ENCODE peak calls at places on chromosomes 3 and 15, in six cellular contexts. V, S, X, Z, R and W are unnamed samples. For H3K27me3, the result is how much of the 10 kb centered on the place peaks cover.

GRCh38 chr15:23690450-23690852 is 3.3 kb upstream of the NDN start:
- DNase-seq in V (no peak), S (no peak), X (peak), Z (peak), R (peak), W (peak)

GRCh38 chr3:189389346-189389745 is 217.6 kb downstream of the TPRG1 start:
- DNase-seq in R (no peak), S (no peak), Z (no peak), X (peak), V (no peak), W (no peak)

GRCh38 chr15:68278345-68279217 is 1.0 kb downstream of the FEM1B start:
- DNase-seq in S (peak), X (peak), V (peak), Z (peak), R (no peak), W (peak)

GRCh38 chr3:164539215-164539614 is 539.1 kb downstream of the SI start:
- DNase-seq in R (no peak), X (no peak), S (no peak), V (no peak), Z (no peak), W (peak)

GRCh38 chr3:50450135-50450911 is 53.1 kb downstream of the CACNA2D2 start:
- DNase-seq in V (no peak), R (peak), S (no peak), X (peak), Z (no peak), W (peak)

GRCh38 chr3:112351036-112351435 is 18.1 kb downstream of the CD200 start:
- DNase-seq in S (no peak), X (no peak), Z (no peak), V (no peak), R (no peak), W (no peak)

GRCh38 chr15:96345560-96346389 is 15.3 kb downstream of the NR2F2 start:
- DNase-seq in X (no peak), V (no peak), Z (peak), S (peak), R (peak), W (peak)

GRCh38 chr3:29381595-29381994 is 100.7 kb downstream of the RBMS3 start:
- DNase-seq in V (no peak), R (no peak), S (no peak), X (peak), Z (no peak), W (no peak)

GRCh38 chr15:77071338-77072223 is 672 bp upstream of the TSPAN3 start:
- DNase-seq in R (no peak), V (no peak), Z (no peak), S (no peak), X (no peak), W (peak)

GRCh38 chr15:80831606-80832224 is 52.5 kb downstream of the CEMIP start:
- DNase-seq in X (no peak), V (no peak), S (no peak), R (no peak), Z (no peak), W (no peak)

GRCh38 chr15:53522878-53523455 is 236.5 kb downstream of the WDR72 start:
- DNase-seq in V (no peak), S (no peak), R (no peak), X (no peak), Z (no peak), W (no peak)

GRCh38 chr15:89101302-89102191 is 13.3 kb downstream of the ABHD2 start:
- DNase-seq in X (peak), Z (no peak), R (peak), V (peak), S (no peak), W (peak)

GRCh38 chr15:51380999-51381806 is 39.7 kb downstream of the GLDN start:
- DNase-seq in R (peak), V (peak), S (peak), X (peak), Z (peak), W (peak)

GRCh38 chr15:26781816-26782215 is 8.9 kb upstream of the GABRB3 start:
- DNase-seq in Z (no peak), R (no peak), X (no peak), S (no peak), V (no peak), W (no peak)

GRCh38 chr15:82674873-82675272 is 27.7 kb upstream of the CPEB1 start:
- DNase-seq in X (no peak), Z (no peak), R (no peak), V (no peak), S (no peak), W (no peak)

GRCh38 chr3:135050536-135050935 is 255.5 kb downstream of the EPHB1 start:
- DNase-seq in X (no peak), Z (peak), S (no peak), V (no peak), R (no peak), W (no peak)

GRCh38 chr3:58998476-58999117 is 51.2 kb downstream of the CFAP20DC start:
- DNase-seq in X (peak), V (peak), Z (no peak), R (peak), S (no peak), W (peak)

GRCh38 chr3:50953825-50954224 is 279.1 kb downstream of the DOCK3 start:
- DNase-seq in S (no peak), V (no peak), Z (no peak), X (no peak), R (no peak), W (no peak)

GRCh38 chr3:148697311-148698189 is at the start of gene AGTR1:
- DNase-seq in S (no peak), Z (peak), V (no peak), X (peak), R (peak), W (peak)

DNA sequence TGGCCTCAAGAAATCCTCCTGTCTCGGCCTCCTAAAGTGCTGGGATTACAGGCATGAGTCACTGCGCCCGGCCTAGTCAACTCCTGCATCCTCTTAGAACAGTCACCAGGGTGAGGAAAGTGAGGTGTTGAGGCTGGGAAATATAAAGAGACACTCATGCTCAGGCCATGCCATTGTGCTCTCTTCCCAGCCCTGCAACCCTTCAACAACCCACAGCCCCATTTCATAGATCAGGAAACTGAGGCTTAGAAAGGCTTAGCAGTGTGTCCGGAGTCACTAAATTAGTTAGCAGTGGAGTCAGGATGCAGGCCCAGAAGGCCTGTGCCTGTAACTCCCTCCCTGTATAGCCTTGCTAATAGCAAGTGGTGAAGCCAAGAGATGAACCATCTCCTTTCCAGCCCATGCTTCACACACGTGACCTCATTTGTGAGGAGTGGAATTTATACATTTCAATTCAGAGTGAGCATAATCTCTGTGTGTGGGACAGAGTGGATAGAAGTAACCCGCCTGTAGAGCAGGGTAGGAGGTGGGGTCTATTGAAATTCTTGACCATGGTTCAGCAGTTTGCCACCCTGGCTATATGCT is 51.7 kb upstream of the USP3 start:
- DNase-seq in V (no peak), R (no peak), Z (no peak), S (no peak), X (no peak), W (peak)
- H3K4me2 ChIP-seq in V (no peak), R (no peak), Z (no peak), S (no peak), X (no peak), W (no peak)

GRCh38 chr15:65418596-65418995 is 4.2 kb downstream of the IGDCC4 start:
- DNase-seq in V (no peak), Z (no peak), R (no peak), S (no peak), X (no peak), W (no peak)
- H3K27me3 ChIP-seq in V (under half), Z (under half), R (under half), S (under half), X (under half), W (under half)

GRCh38 chr3:9302425-9303181 is 53.2 kb upstream of the SRGAP3 start:
- DNase-seq in V (peak), Z (peak), S (peak), X (peak), R (peak), W (peak)

GRCh38 chr3:9298236-9298635 is 48.8 kb upstream of the SRGAP3 start:
- DNase-seq in S (no peak), Z (no peak), R (no peak), V (no peak), X (peak), W (peak)

GRCh38 chr3:9296241-9296640 is 46.8 kb upstream of the SRGAP3 start:
- DNase-seq in X (no peak), V (no peak), S (no peak), R (no peak), Z (no peak), W (no peak)

GRCh38 chr3:9301798-9302197 is 52.4 kb upstream of the SRGAP3 start:
- DNase-seq in X (no peak), R (no peak), Z (no peak), S (no peak), V (peak), W (no peak)

DNA sequence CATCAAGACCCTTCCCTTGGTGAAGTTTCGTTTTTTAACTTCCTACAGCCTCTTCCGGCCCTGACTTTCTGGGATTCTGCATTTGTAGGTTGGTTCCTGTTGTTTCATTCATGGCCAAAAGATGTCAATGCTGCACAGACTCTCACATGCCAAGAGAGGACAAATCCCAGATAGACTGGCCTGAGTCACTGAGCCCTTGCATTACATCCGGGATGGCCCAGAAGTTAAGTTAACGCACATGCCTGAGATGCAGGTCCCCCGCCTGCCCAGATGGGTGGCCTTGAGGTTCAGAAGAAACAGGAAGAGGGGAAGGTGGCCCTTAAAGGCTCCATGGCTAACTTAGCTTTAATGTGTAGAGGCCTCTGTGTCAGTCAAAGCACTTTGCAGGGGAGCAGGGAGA is 51.6 kb upstream of the SRGAP3 start:
- DNase-seq in R (no peak), X (no peak), S (no peak), Z (no peak), V (no peak), W (no peak)
- TF ChIP-seq CTCF in R (no peak), X (no peak), S (no peak), Z (no peak), V (no peak), W (peak)

DNA sequence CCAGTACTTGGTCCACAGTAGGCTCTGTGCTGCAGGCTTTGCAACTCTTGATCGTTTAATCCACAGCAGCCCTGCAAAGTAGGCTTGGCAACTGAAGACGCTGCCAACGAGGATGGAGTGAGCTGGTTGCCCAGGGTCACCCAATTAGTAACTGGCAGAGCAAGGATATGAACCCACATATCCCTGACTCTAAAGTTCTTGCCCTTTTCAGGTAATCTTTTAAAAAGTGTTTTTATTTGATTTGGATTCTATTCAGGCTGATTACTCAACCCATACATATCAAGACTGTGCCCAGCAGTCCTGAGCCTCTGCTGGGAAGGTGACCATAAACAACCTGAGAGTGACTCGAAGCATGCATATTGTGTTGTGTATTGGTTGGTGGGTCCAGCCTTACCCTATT is 50.3 kb downstream of the PSMD6 start:
- DNase-seq in R (no peak), S (no peak), X (no peak), V (no peak), Z (no peak), W (no peak)
- H3K4me2 ChIP-seq in R (no peak), S (no peak), X (no peak), V (no peak), Z (no peak), W (no peak)

GRCh38 chr3:54986294-54986693 is 58.4 kb upstream of the LRTM1 start:
- DNase-seq in V (no peak), Z (no peak), S (no peak), R (no peak), X (no peak), W (no peak)
- H3K27me3 ChIP-seq in V (under half), Z (under half), S (under half), R (under half), X (under half), W (under half)

DNA sequence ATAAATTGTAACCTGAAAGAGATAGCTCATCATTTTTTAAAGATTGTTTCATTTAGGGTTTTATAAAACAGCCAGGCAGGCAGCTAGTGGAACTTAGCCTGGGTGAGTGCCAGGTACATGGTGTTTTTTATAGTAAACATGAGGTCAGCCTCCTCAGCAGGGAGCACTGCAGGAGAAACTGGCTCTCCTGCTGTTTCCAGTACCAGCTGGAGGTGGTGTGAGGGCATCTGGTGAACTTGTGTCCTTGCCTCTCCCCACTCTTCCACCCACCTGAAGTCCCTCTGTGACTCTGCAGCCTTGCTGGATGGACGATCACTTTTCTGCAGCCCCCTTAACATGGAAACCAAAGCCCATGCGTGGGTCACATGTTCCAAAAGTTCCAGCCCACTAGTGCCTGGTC is 128.4 kb downstream of the FAM174B start:
- DNase-seq in Z (no peak), X (no peak), V (no peak), S (no peak), R (peak), W (no peak)
- TF ChIP-seq CTCF in Z (no peak), X (no peak), V (no peak), S (no peak), R (no peak), W (no peak)